ENCODE peak calls at places on chromosomes 12 and 14, in nine cellular contexts. One of them, this sample, is unnamed.

GRCh38 chr12:85741051-85741450 is 95.2 kb downstream of the RASSF9 start:
- DNase-seq in AG09309: no peak
- DNase-seq in uterus: no peak
- DNase-seq in tibial nerve: no peak
- DNase-seq in spleen: no peak
- DNase-seq in cardiac muscle cell: no peak
- DNase-seq in left ventricle myocardium inferior: no peak
- DNase-seq in keratinocyte: no peak
- DNase-seq in foreskin fibroblast: no peak
- DNase-seq in this sample: no peak

GRCh38 chr14:88825078-88825458 is 617 bp downstream of the TTC8 start:
- DNase-seq in cardiac muscle cell: peak; percentile 19
- DNase-seq in left ventricle myocardium inferior: no peak
- DNase-seq in keratinocyte: no peak
- DNase-seq in AG09309: no peak
- DNase-seq in tibial nerve: no peak
- DNase-seq in uterus: no peak
- DNase-seq in foreskin fibroblast: peak; percentile 44
- DNase-seq in spleen: no peak
- DNase-seq in this sample: no peak

GRCh38 chr14:70318635-70319013 is 40.9 kb downstream of the COX16 start:
- DNase-seq in keratinocyte: no peak
- DNase-seq in tibial nerve: no peak
- DNase-seq in foreskin fibroblast: no peak
- DNase-seq in left ventricle myocardium inferior: no peak
- DNase-seq in spleen: no peak
- DNase-seq in uterus: no peak
- DNase-seq in AG09309: no peak
- DNase-seq in cardiac muscle cell: no peak
- DNase-seq in this sample: no peak

GRCh38 chr12:3142386-3142785 is 65.2 kb downstream of the TSPAN9 start:
- DNase-seq in uterus: no peak
- DNase-seq in keratinocyte: no peak
- DNase-seq in cardiac muscle cell: no peak
- DNase-seq in tibial nerve: no peak
- DNase-seq in spleen: no peak
- DNase-seq in AG09309: no peak
- DNase-seq in left ventricle myocardium inferior: no peak
- DNase-seq in foreskin fibroblast: no peak
- DNase-seq in this sample: no peak

GRCh38 chr14:55086939-55087338 is 35.5 kb downstream of the MAPK1IP1L start:
- DNase-seq in tibial nerve: no peak
- DNase-seq in keratinocyte: no peak
- DNase-seq in left ventricle myocardium inferior: no peak
- DNase-seq in AG09309: no peak
- DNase-seq in uterus: no peak
- DNase-seq in cardiac muscle cell: no peak
- DNase-seq in spleen: no peak
- DNase-seq in foreskin fibroblast: no peak
- DNase-seq in this sample: no peak

GRCh38 chr12:32305163-32305562 is 94.2 kb upstream of the FGD4 start:
- DNase-seq in foreskin fibroblast: peak; percentile 64
- DNase-seq in cardiac muscle cell: peak; percentile 69
- DNase-seq in uterus: no peak
- DNase-seq in AG09309: no peak
- DNase-seq in left ventricle myocardium inferior: no peak
- DNase-seq in spleen: no peak
- DNase-seq in tibial nerve: no peak
- DNase-seq in keratinocyte: no peak
- DNase-seq in this sample: no peak

GRCh38 chr14:86296173-86296572 is 766.2 kb downstream of the FLRT2 start:
- DNase-seq in foreskin fibroblast: peak; percentile 53
- DNase-seq in spleen: no peak
- DNase-seq in left ventricle myocardium inferior: no peak
- DNase-seq in tibial nerve: no peak
- DNase-seq in AG09309: no peak
- DNase-seq in uterus: no peak
- DNase-seq in cardiac muscle cell: peak; percentile 40
- DNase-seq in keratinocyte: no peak
- DNase-seq in this sample: peak; percentile 83

GRCh38 chr12:92108651-92109050 is 37.0 kb downstream of the BTG1 start:
- DNase-seq in foreskin fibroblast: peak; percentile 91
- DNase-seq in cardiac muscle cell: peak; percentile 87
- DNase-seq in left ventricle myocardium inferior: no peak
- DNase-seq in spleen: no peak
- DNase-seq in uterus: peak; percentile 75
- DNase-seq in keratinocyte: no peak
- DNase-seq in tibial nerve: no peak
- DNase-seq in AG09309: peak; percentile 64
- DNase-seq in this sample: peak; percentile 66

GRCh38 chr12:54593716-54594115 is 5.3 kb upstream of the PPP1R1A start:
- DNase-seq in uterus: no peak
- DNase-seq in tibial nerve: no peak
- DNase-seq in left ventricle myocardium inferior: no peak
- DNase-seq in spleen: no peak
- DNase-seq in foreskin fibroblast: no peak
- DNase-seq in keratinocyte: no peak
- DNase-seq in cardiac muscle cell: no peak
- DNase-seq in AG09309: no peak
- DNase-seq in this sample: no peak

GRCh38 chr12:67370979-67371378 is 101.8 kb downstream of the CAND1 start:
- DNase-seq in keratinocyte: no peak
- DNase-seq in left ventricle myocardium inferior: no peak
- DNase-seq in spleen: no peak
- DNase-seq in tibial nerve: no peak
- DNase-seq in cardiac muscle cell: no peak
- DNase-seq in foreskin fibroblast: peak; percentile 46
- DNase-seq in uterus: no peak
- DNase-seq in AG09309: no peak
- DNase-seq in this sample: no peak

GRCh38 chr14:63273717-63274673 is 44.7 kb downstream of the GPHB5 start:
- DNase-seq in keratinocyte: no peak
- DNase-seq in left ventricle myocardium inferior: peak; percentile 28
- DNase-seq in AG09309: no peak
- DNase-seq in foreskin fibroblast: no peak
- DNase-seq in tibial nerve: no peak
- DNase-seq in uterus: peak; percentile 54
- DNase-seq in cardiac muscle cell: peak; percentile 40
- DNase-seq in spleen: no peak
- DNase-seq in this sample: no peak

GRCh38 chr14:72611956-72612500 is 281.9 kb downstream of the DPF3 start:
- DNase-seq in tibial nerve: no peak
- DNase-seq in left ventricle myocardium inferior: no peak
- DNase-seq in spleen: no peak
- DNase-seq in keratinocyte: no peak
- DNase-seq in cardiac muscle cell: no peak
- DNase-seq in uterus: no peak
- DNase-seq in foreskin fibroblast: no peak
- DNase-seq in AG09309: no peak
- DNase-seq in this sample: no peak

GRCh38 chr12:94644622-94645021 is 5.7 kb downstream of the TMCC3 start:
- DNase-seq in keratinocyte: no peak
- DNase-seq in uterus: no peak
- DNase-seq in tibial nerve: no peak
- DNase-seq in AG09309: peak; percentile 32
- DNase-seq in foreskin fibroblast: peak; percentile 88
- DNase-seq in cardiac muscle cell: peak; percentile 66
- DNase-seq in left ventricle myocardium inferior: no peak
- DNase-seq in spleen: no peak
- DNase-seq in this sample: no peak

GRCh38 chr12:25155031-25155576 is 39.9 kb downstream of the DNAI7 start:
- DNase-seq in cardiac muscle cell: peak; percentile 43
- DNase-seq in spleen: no peak
- DNase-seq in left ventricle myocardium inferior: no peak
- DNase-seq in keratinocyte: no peak
- DNase-seq in uterus: no peak
- DNase-seq in foreskin fibroblast: peak; percentile 72
- DNase-seq in tibial nerve: no peak
- DNase-seq in AG09309: no peak
- DNase-seq in this sample: peak; percentile 37

GRCh38 chr12:14962180-14962579 is 779 bp upstream of the ARHGDIB start:
- DNase-seq in AG09309: no peak
- DNase-seq in spleen: no peak
- DNase-seq in foreskin fibroblast: no peak
- DNase-seq in keratinocyte: no peak
- DNase-seq in cardiac muscle cell: no peak
- DNase-seq in uterus: no peak
- DNase-seq in tibial nerve: no peak
- DNase-seq in left ventricle myocardium inferior: no peak
- DNase-seq in this sample: no peak

GRCh38 chr12:14961466-14962155 is at the start of gene ARHGDIB:
- DNase-seq in keratinocyte: peak; percentile 88
- DNase-seq in uterus: no peak
- DNase-seq in foreskin fibroblast: no peak
- DNase-seq in cardiac muscle cell: peak; percentile 72
- DNase-seq in tibial nerve: no peak
- DNase-seq in spleen: peak; percentile 89
- DNase-seq in left ventricle myocardium inferior: peak; percentile 32
- DNase-seq in AG09309: no peak
- DNase-seq in this sample: no peak

GRCh38 chr12:14964401-14964800 is 3.0 kb upstream of the ARHGDIB start:
- DNase-seq in AG09309: no peak
- DNase-seq in keratinocyte: no peak
- DNase-seq in tibial nerve: no peak
- DNase-seq in foreskin fibroblast: no peak
- DNase-seq in left ventricle myocardium inferior: no peak
- DNase-seq in spleen: no peak
- DNase-seq in uterus: no peak
- DNase-seq in cardiac muscle cell: no peak
- DNase-seq in this sample: no peak

GRCh38 chr12:14963520-14963919 is 2.1 kb upstream of the ARHGDIB start:
- DNase-seq in AG09309: no peak
- DNase-seq in spleen: no peak
- DNase-seq in tibial nerve: no peak
- DNase-seq in keratinocyte: no peak
- DNase-seq in cardiac muscle cell: no peak
- DNase-seq in foreskin fibroblast: no peak
- DNase-seq in uterus: no peak
- DNase-seq in left ventricle myocardium inferior: no peak
- DNase-seq in this sample: no peak

DNA sequence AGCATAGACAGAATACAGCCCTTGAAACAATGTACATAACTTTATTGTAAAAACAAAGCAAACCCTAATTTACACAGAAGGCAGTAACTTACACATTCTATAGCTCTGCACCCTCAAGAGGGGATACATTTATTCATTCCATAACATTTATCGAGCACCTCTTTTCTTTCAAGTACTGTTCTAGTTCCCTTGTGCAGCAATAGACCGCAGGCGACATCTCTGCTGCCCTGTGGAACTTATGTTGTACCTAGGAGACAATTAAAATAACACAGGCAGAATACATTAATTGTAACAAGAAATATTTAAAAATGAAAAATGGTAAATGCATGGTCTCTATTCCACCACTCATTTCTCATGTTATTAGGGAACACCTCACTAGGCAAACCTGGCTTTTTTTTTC is 1.4 kb upstream of the ARHGDIB start:
- DNase-seq in spleen: no peak
- DNase-seq in AG09309: no peak
- DNase-seq in keratinocyte: no peak
- DNase-seq in foreskin fibroblast: no peak
- DNase-seq in left ventricle myocardium inferior: no peak
- DNase-seq in tibial nerve: no peak
- DNase-seq in uterus: no peak
- DNase-seq in cardiac muscle cell: no peak
- DNase-seq in this sample: no peak
- H3K4me3 ChIP-seq in spleen: peak overlapping the region; percentile 94
- H3K4me3 ChIP-seq in AG09309: no peak overlapping the region
- H3K4me3 ChIP-seq in keratinocyte: no peak overlapping the region
- H3K4me3 ChIP-seq in foreskin fibroblast: no peak overlapping the region
- H3K4me3 ChIP-seq in left ventricle myocardium inferior: peak overlapping the region; percentile 66
- H3K4me3 ChIP-seq in tibial nerve: no peak overlapping the region
- H3K4me3 ChIP-seq in uterus: no peak overlapping the region
- H3K4me3 ChIP-seq in cardiac muscle cell: no peak overlapping the region
- H3K4me3 ChIP-seq in this sample: no peak overlapping the region

GRCh38 chr12:116274552-116275375 is 2.7 kb downstream of the MED13L start:
- DNase-seq in cardiac muscle cell: no peak
- DNase-seq in uterus: no peak
- DNase-seq in AG09309: no peak
- DNase-seq in keratinocyte: no peak
- DNase-seq in foreskin fibroblast: no peak
- DNase-seq in tibial nerve: no peak
- DNase-seq in spleen: no peak
- DNase-seq in left ventricle myocardium inferior: no peak
- DNase-seq in this sample: no peak

GRCh38 chr12:116276433-116277216 is 868 bp downstream of the MED13L start:
- DNase-seq in uterus: peak; percentile 73
- DNase-seq in spleen: peak; percentile 95
- DNase-seq in tibial nerve: peak; percentile 47
- DNase-seq in AG09309: no peak
- DNase-seq in left ventricle myocardium inferior: peak; percentile 75
- DNase-seq in foreskin fibroblast: peak; percentile 81
- DNase-seq in cardiac muscle cell: peak; percentile 79
- DNase-seq in keratinocyte: no peak
- DNase-seq in this sample: no peak

GRCh38 chr12:116277393-116278258 is at the start of gene MED13L:
- DNase-seq in tibial nerve: peak; percentile 85
- DNase-seq in spleen: peak; percentile 96
- DNase-seq in uterus: peak; percentile 86
- DNase-seq in foreskin fibroblast: peak; percentile 96
- DNase-seq in left ventricle myocardium inferior: peak; percentile 90
- DNase-seq in AG09309: peak; percentile 35
- DNase-seq in keratinocyte: no peak
- DNase-seq in cardiac muscle cell: peak; percentile 95
- DNase-seq in this sample: no peak

GRCh38 chr12:116278259-116278595 is 734 bp upstream of the MED13L start:
- DNase-seq in uterus: no peak
- DNase-seq in foreskin fibroblast: no peak
- DNase-seq in keratinocyte: no peak
- DNase-seq in AG09309: no peak
- DNase-seq in tibial nerve: no peak
- DNase-seq in spleen: no peak
- DNase-seq in left ventricle myocardium inferior: no peak
- DNase-seq in cardiac muscle cell: no peak
- DNase-seq in this sample: no peak

GRCh38 chr12:116273813-116274551 is 3.5 kb downstream of the MED13L start:
- DNase-seq in keratinocyte: no peak
- DNase-seq in uterus: no peak
- DNase-seq in cardiac muscle cell: no peak
- DNase-seq in spleen: no peak
- DNase-seq in foreskin fibroblast: no peak
- DNase-seq in AG09309: no peak
- DNase-seq in tibial nerve: no peak
- DNase-seq in left ventricle myocardium inferior: no peak
- DNase-seq in this sample: no peak
- TF ChIP-seq CTCF in keratinocyte: no peak
- TF ChIP-seq CTCF in uterus: no peak
- TF ChIP-seq CTCF in cardiac muscle cell: no peak
- TF ChIP-seq CTCF in spleen: no peak
- TF ChIP-seq CTCF in foreskin fibroblast: no peak
- TF ChIP-seq CTCF in AG09309: no peak
- TF ChIP-seq CTCF in tibial nerve: no peak
- TF ChIP-seq CTCF in left ventricle myocardium inferior: no peak
- TF ChIP-seq CTCF in this sample: no peak

GRCh38 chr12:101221301-101221700 is 11.3 kb upstream of the SLC5A8 start:
- DNase-seq in keratinocyte: no peak
- DNase-seq in uterus: no peak
- DNase-seq in foreskin fibroblast: no peak
- DNase-seq in AG09309: no peak
- DNase-seq in tibial nerve: no peak
- DNase-seq in left ventricle myocardium inferior: no peak
- DNase-seq in spleen: no peak
- DNase-seq in cardiac muscle cell: no peak
- DNase-seq in this sample: no peak
- H3K4me3 ChIP-seq in keratinocyte: no peak overlapping the region
- H3K4me3 ChIP-seq in uterus: no peak overlapping the region
- H3K4me3 ChIP-seq in foreskin fibroblast: no peak overlapping the region
- H3K4me3 ChIP-seq in AG09309: no peak overlapping the region
- H3K4me3 ChIP-seq in tibial nerve: no peak overlapping the region
- H3K4me3 ChIP-seq in left ventricle myocardium inferior: no peak overlapping the region
- H3K4me3 ChIP-seq in spleen: no peak overlapping the region
- H3K4me3 ChIP-seq in cardiac muscle cell: no peak overlapping the region
- H3K4me3 ChIP-seq in this sample: no peak overlapping the region

GRCh38 chr12:125203145-125203765 is 138.0 kb downstream of the AACS start:
- DNase-seq in left ventricle myocardium inferior: no peak
- DNase-seq in uterus: no peak
- DNase-seq in tibial nerve: no peak
- DNase-seq in foreskin fibroblast: peak; percentile 18
- DNase-seq in AG09309: no peak
- DNase-seq in cardiac muscle cell: no peak
- DNase-seq in spleen: no peak
- DNase-seq in keratinocyte: no peak
- DNase-seq in this sample: no peak
- TF ChIP-seq CTCF in left ventricle myocardium inferior: peak; percentile 62
- TF ChIP-seq CTCF in uterus: no peak
- TF ChIP-seq CTCF in tibial nerve: peak; percentile 18
- TF ChIP-seq CTCF in foreskin fibroblast: peak; percentile 56
- TF ChIP-seq CTCF in AG09309: peak; percentile 63
- TF ChIP-seq CTCF in cardiac muscle cell: peak; percentile 51
- TF ChIP-seq CTCF in spleen: peak; percentile 33
- TF ChIP-seq CTCF in keratinocyte: peak; percentile 54
- TF ChIP-seq CTCF in this sample: peak; percentile 49

This sample was measured in AG04449.